ENCODE peak calls at places on chromosome 17, in four cellular contexts. P, J, T and V are unnamed samples. For H3K4me1, the result is how much of the 10 kb centered on the place peaks cover.

GRCh38 chr17:72119280-72119962 is 1.4 kb upstream of the SOX9 start:
- DNase-seq in P (peak), J (no peak), T (no peak), V (no peak)

GRCh38 chr17:17950806-17951205 is 21.4 kb downstream of the TOM1L2 start:
- DNase-seq in P (peak), J (no peak), T (no peak), V (no peak)

GRCh38 chr17:39508987-39509386 is 47.7 kb downstream of the CDK12 start:
- DNase-seq in P (no peak), J (no peak), T (no peak), V (no peak)

GRCh38 chr17:8382880-8383142 is 182 bp downstream of the RPL26 start:
- DNase-seq in P (no peak), J (no peak), T (no peak), V (no peak)

GRCh38 chr17:61403846-61404701 is 4.4 kb downstream of the TBX2 start:
- DNase-seq in P (peak), J (no peak), T (no peak), V (no peak)

GRCh38 chr17:5545051-5545987 is 39.0 kb downstream of the NLRP1 start:
- DNase-seq in P (no peak), J (peak), T (no peak), V (no peak)

GRCh38 chr17:19876524-19877161 is 8.9 kb upstream of the ULK2 start:
- DNase-seq in P (no peak), J (peak), T (peak), V (no peak)

GRCh38 chr17:1108560-1108809 is 71.3 kb downstream of the ABR start:
- DNase-seq in P (peak), J (peak), T (no peak), V (peak)

GRCh38 chr17:28151001-28151400 is 108.5 kb downstream of the NLK start:
- DNase-seq in P (peak), J (no peak), T (no peak), V (no peak)

GRCh38 chr17:48605991-48606891 is 1.5 kb upstream of the HOXB6 start:
- DNase-seq in P (no peak), J (no peak), T (no peak), V (no peak)

GRCh38 chr17:81583589-81584337 is 31.6 kb upstream of the FAAP100 start:
- DNase-seq in P (no peak), J (no peak), T (no peak), V (no peak)

GRCh38 chr17:82390860-82391435 is 19.4 kb downstream of the UTS2R start:
- DNase-seq in P (no peak), J (no peak), T (no peak), V (no peak)

GRCh38 chr17:50476545-50477315 is 1.9 kb upstream of the RSAD1 start:
- DNase-seq in P (no peak), J (no peak), T (no peak), V (peak)

GRCh38 chr17:19928299-19928698 is 49.3 kb downstream of the AKAP10 start:
- DNase-seq in P (no peak), J (no peak), T (no peak), V (no peak)

GRCh38 chr17:73770115-73770848 is 126.0 kb upstream of the SDK2 start:
- DNase-seq in P (no peak), J (no peak), T (peak), V (peak)

GRCh38 chr17:30396129-30396528 is 17.4 kb downstream of the CPD start:
- DNase-seq in P (no peak), J (no peak), T (no peak), V (no peak)

GRCh38 chr17:35056013-35056412 is 7.5 kb downstream of the RFFL start:
- DNase-seq in P (peak), J (no peak), T (no peak), V (no peak)

GRCh38 chr17:27562777-27563455 is 68.1 kb upstream of the LGALS9 start:
- DNase-seq in P (no peak), J (no peak), T (no peak), V (no peak)

GRCh38 chr17:81476097-81476496 is 36.5 kb downstream of the ACTG1 start:
- DNase-seq in P (no peak), J (no peak), T (no peak), V (no peak)

GRCh38 chr17:12983986-12984932 is 33.6 kb downstream of the ELAC2 start:
- DNase-seq in P (no peak), J (no peak), T (peak), V (no peak)

GRCh38 chr17:2386400-2387085 is 14.3 kb downstream of the MNT start:
- DNase-seq in P (no peak), J (no peak), T (no peak), V (no peak)

GRCh38 chr17:81267390-81268067 is 27.6 kb downstream of the SLC38A10 start:
- DNase-seq in P (no peak), J (no peak), T (no peak), V (no peak)

GRCh38 chr17:49742256-49742655 is 21.7 kb downstream of the FAM117A start:
- DNase-seq in P (no peak), J (peak), T (no peak), V (no peak)

GRCh38 chr17:69144621-69145255 is 3.0 kb upstream of the ABCA6 start:
- DNase-seq in P (no peak), J (no peak), T (no peak), V (no peak)

GRCh38 chr17:48014603-48015037 is 23.0 kb downstream of the COPZ2 start:
- DNase-seq in P (no peak), J (no peak), T (no peak), V (no peak)

GRCh38 chr17:55735784-55736405 is 13.2 kb upstream of the TMEM100 start:
- DNase-seq in P (peak), J (peak), T (no peak), V (peak)

GRCh38 chr17:10116267-10116666 is 82.1 kb downstream of the GAS7 start:
- DNase-seq in P (no peak), J (no peak), T (no peak), V (no peak)

GRCh38 chr17:45923511-45924268 is 29.3 kb downstream of the MAPT start:
- DNase-seq in P (no peak), J (no peak), T (no peak), V (peak)

GRCh38 chr17:41464682-41465081 is 2.5 kb downstream of the KRT32 start:
- DNase-seq in P (no peak), J (no peak), T (peak), V (peak)

GRCh38 chr17:72602517-72603345 is 481.9 kb downstream of the SOX9 start:
- DNase-seq in P (peak), J (no peak), T (no peak), V (no peak)

GRCh38 chr17:81084691-81085419 is 49.9 kb downstream of the BAIAP2 start:
- DNase-seq in P (no peak), J (no peak), T (peak), V (no peak)

GRCh38 chr17:27532269-27533067 is 76.2 kb downstream of the KSR1 start:
- DNase-seq in P (peak), J (peak), T (peak), V (peak)

GRCh38 chr17:49388692-49389513 is 25.8 kb downstream of the PHB1 start:
- DNase-seq in P (no peak), J (no peak), T (no peak), V (no peak)

GRCh38 chr17:9512323-9513168 is 63.1 kb downstream of the STX8 start:
- DNase-seq in P (no peak), J (no peak), T (no peak), V (no peak)

GRCh38 chr17:41329279-41329925 is 13.9 kb upstream of the KRTAP17-1 start:
- DNase-seq in P (peak), J (peak), T (no peak), V (peak)

GRCh38 chr17:32873114-32873513 is 3.8 kb downstream of the MYO1D start:
- DNase-seq in P (no peak), J (no peak), T (no peak), V (peak)

GRCh38 chr17:58741121-58741625 is 14.5 kb upstream of the PPM1E start:
- DNase-seq in P (no peak), J (no peak), T (no peak), V (peak)

GRCh38 chr17:6551356-6551755 is 5.0 kb downstream of the PITPNM3 start:
- DNase-seq in P (no peak), J (no peak), T (no peak), V (no peak)
- H3K4me1 ChIP-seq in P (under half), J (under half), T (under half), V (under half)

DNA sequence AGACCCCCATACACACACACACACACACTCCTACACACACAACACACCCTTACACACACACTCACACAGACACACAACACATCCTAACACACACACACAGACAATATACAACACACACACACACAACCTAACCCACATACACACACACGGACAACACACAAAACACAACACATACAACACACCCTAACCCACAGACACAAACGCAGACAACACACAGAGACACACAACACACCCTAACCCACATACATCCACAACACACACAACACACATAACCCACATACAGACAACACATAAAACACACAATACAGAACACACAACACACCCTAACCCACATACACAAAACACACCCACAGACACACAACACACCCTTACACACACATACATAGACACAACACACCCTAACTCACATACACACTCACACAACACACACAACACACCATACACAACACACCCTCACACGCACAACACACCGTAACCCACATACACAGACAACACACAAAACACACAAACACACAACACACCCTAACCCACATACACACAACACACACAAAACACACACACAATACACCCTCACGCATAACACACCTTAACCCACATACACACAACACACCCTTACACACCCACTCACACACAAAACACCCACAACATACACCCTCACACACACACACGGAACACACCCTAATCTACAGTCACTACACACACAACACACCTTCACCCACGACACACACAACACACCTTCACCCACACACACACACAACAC is 4.4 kb downstream of the ASGR1 start:
- DNase-seq in P (no peak), J (no peak), T (no peak), V (no peak)
- H3K4me1 ChIP-seq in P (under half), J (under half), T (under half), V (under half)

DNA sequence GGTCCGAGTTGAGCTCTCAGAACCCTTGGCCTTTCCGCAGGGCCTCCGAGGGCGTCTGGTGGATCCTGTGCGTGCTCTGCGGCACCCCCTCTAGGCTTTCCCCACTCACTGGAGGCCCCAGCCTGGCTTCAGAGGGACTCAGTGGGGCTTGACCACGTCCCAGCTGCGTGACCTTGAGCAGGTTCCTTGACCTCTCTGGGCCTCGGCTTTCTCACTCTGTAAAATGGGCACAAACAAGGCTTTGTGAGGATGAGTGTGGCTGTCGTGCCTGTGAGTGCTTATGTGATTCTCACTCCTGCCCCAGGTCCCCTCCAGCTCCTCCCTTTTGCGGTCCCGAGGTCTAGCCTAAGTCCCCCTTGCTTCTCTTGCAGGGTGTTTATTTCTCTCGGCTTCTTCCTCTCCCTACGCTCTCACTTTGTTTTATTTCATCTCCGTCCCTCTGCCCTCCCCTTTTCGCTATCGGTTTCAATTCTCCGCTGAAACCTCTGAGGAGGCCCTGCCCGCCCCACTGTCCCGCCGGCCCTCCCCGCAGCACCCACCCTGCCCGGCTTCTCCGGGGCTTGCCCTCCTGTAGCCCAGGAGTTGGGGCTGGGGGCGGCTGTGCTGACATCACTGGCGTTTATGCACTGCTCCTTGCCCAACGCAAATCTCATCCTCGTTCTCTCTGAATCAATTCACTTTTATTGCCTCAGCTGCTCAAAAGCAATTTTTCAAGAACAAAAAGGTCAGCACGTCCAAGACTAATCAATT is 82.3 kb upstream of the CBX4 start:
- DNase-seq in P (no peak), J (no peak), T (no peak), V (no peak)
- H3K4me1 ChIP-seq in P (under half), J (under half), T (under half), V (under half)

DNA sequence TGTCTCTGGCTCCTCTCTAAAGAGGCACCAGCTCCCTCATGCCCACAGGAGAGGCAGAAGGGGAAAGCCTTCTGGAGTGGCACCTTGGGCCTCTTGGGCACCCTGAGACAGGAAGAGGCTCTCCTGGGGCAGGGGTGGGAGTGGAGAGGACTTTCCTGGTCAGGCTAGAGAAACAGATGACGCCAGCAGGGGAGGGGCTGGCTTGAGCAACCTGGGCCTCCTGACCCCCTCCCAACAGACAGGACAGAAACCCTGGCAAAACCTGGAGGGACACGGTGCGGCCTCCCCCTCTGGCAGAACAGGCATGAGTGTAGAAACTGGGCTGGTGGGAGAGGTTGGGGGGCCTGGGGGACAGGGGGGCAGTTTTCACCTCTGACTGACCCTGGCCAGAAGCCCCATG is 6.1 kb downstream of the SMIM5 start:
- DNase-seq in P (no peak), J (no peak), T (no peak), V (no peak)
- H3K4me1 ChIP-seq in P (under half), J (under half), T (half or more), V (under half)

GRCh38 chr17:21287703-21288449 is 3.4 kb downstream of the MAP2K3 start:
- DNase-seq in P (no peak), J (peak), T (peak), V (peak)
- H3K4me1 ChIP-seq in P (under half), J (under half), T (half or more), V (under half)

GRCh38 chr17:57355090-57355859 is 99.0 kb downstream of the MSI2 start:
- DNase-seq in P (no peak), J (peak), T (no peak), V (no peak)
- H3K4me1 ChIP-seq in P (under half), J (half or more), T (half or more), V (under half)